ENCODE peak calls at places on chromosomes 2 and 18, in six cellular contexts. G, O, F, S, D and C are unnamed samples.
A peak's percentile ranks its signal among the peaks of the same experiment; 100 is the strongest.

GRCh38 chr2:223076573-223076972 is 24.6 kb downstream of the KCNE4 start:
- DNase-seq in G (peak; percentile 56), O (no peak), F (no peak), S (no peak), D (no peak), C (no peak)

GRCh38 chr2:27701676-27702075 is 38.0 kb downstream of the SLC4A1AP start:
- DNase-seq in G (peak; percentile 44), O (peak; percentile 31), F (no peak), S (no peak), D (peak; percentile 30), C (peak; percentile 87)

GRCh38 chr18:45009766-45010165 is 329.1 kb downstream of the SETBP1 start:
- DNase-seq in G (no peak), O (no peak), F (no peak), S (no peak), D (no peak), C (no peak)

GRCh38 chr2:28746504-28747111 is 5.0 kb upstream of the PPP1CB start:
- DNase-seq in G (no peak), O (no peak), F (no peak), S (no peak), D (no peak), C (no peak)

GRCh38 chr2:70086278-70086837 is 919 bp upstream of the PCBP1 start:
- DNase-seq in G (peak; percentile 93), O (peak; percentile 94), F (peak; percentile 34), S (peak; percentile 80), D (peak; percentile 74), C (peak; percentile 86)

GRCh38 chr2:68564426-68564825 is 79.0 kb upstream of the PROKR1 start:
- DNase-seq in G (no peak), O (no peak), F (no peak), S (no peak), D (no peak), C (no peak)

GRCh38 chr18:9647496-9648323 is 33.4 kb upstream of the PPP4R1 start:
- DNase-seq in G (peak; percentile 27), O (peak; percentile 79), F (no peak), S (no peak), D (no peak), C (no peak)

GRCh38 chr18:56431551-56431950 is 206.8 kb downstream of the TXNL1 start:
- DNase-seq in G (no peak), O (no peak), F (no peak), S (no peak), D (no peak), C (no peak)

GRCh38 chr18:12102136-12102842 is 8.6 kb downstream of the ANKRD62 start:
- DNase-seq in G (no peak), O (no peak), F (no peak), S (no peak), D (no peak), C (no peak)

GRCh38 chr2:69466728-69467127 is 29.5 kb upstream of the NFU1 start:
- DNase-seq in G (peak; percentile 9), O (no peak), F (no peak), S (no peak), D (no peak), C (no peak)

GRCh38 chr2:179218848-179219594 is 45.6 kb downstream of the SESTD1 start:
- DNase-seq in G (peak; percentile 93), O (peak; percentile 82), F (peak; percentile 50), S (peak; percentile 78), D (peak; percentile 80), C (peak; percentile 55)

GRCh38 chr2:42376758-42377157 is 15.7 kb upstream of the COX7A2L start:
- DNase-seq in G (no peak), O (no peak), F (no peak), S (no peak), D (no peak), C (no peak)

GRCh38 chr2:104849618-104850097 is 4.3 kb upstream of the POU3F3 start:
- DNase-seq in G (peak; percentile 77), O (peak; percentile 66), F (no peak), S (peak; percentile 89), D (peak; percentile 73), C (no peak)

GRCh38 chr2:28048341-28048740 is 157.8 kb downstream of the BABAM2 start:
- DNase-seq in G (no peak), O (no peak), F (no peak), S (no peak), D (no peak), C (no peak)

GRCh38 chr2:215161301-215161829 is 22.9 kb upstream of the ABCA12 start:
- DNase-seq in G (no peak), O (peak; percentile 10), F (no peak), S (no peak), D (no peak), C (no peak)

GRCh38 chr2:66729391-66729790 is 294.5 kb downstream of the MEIS1 start:
- DNase-seq in G (peak; percentile 4), O (no peak), F (no peak), S (no peak), D (no peak), C (no peak)

GRCh38 chr18:21315741-21316187 is 73.7 kb downstream of the GREB1L start:
- DNase-seq in G (no peak), O (peak; percentile 37), F (no peak), S (peak; percentile 78), D (no peak), C (no peak)

GRCh38 chr18:3816601-3817363 is 366.8 kb downstream of the TGIF1 start:
- DNase-seq in G (peak; percentile 96), O (peak; percentile 89), F (no peak), S (no peak), D (peak; percentile 58), C (no peak)

GRCh38 chr2:74201596-74201995 is 3.2 kb downstream of the MTHFD2 start:
- DNase-seq in G (peak; percentile 65), O (no peak), F (no peak), S (no peak), D (no peak), C (no peak)

GRCh38 chr2:184004945-184005672 is 593.2 kb upstream of the ZNF804A start:
- DNase-seq in G (no peak), O (no peak), F (no peak), S (no peak), D (no peak), C (no peak)

GRCh38 chr2:121583555-121583954 is 52.9 kb downstream of the RNU4ATAC start:
- DNase-seq in G (no peak), O (no peak), F (no peak), S (no peak), D (no peak), C (no peak)

GRCh38 chr2:145682536-145683157 is 1162.7 kb upstream of the ZEB2 start:
- DNase-seq in G (no peak), O (no peak), F (no peak), S (no peak), D (peak; percentile 88), C (no peak)

GRCh38 chr2:232315049-232315922 is 63.3 kb upstream of the ALPP start:
- DNase-seq in G (peak; percentile 87), O (no peak), F (peak; percentile 17), S (peak; percentile 19), D (peak; percentile 64), C (peak; percentile 81)

GRCh38 chr2:54438271-54438670 is 17.9 kb upstream of the SPTBN1 start:
- DNase-seq in G (peak; percentile 71), O (no peak), F (no peak), S (peak; percentile 17), D (no peak), C (no peak)

GRCh38 chr2:72573232-72573631 is 252.6 kb downstream of the EXOC6B start:
- DNase-seq in G (no peak), O (peak; percentile 19), F (no peak), S (no peak), D (no peak), C (no peak)

GRCh38 chr2:147356157-147356556 is 488.7 kb upstream of the ACVR2A start:
- DNase-seq in G (no peak), O (no peak), F (no peak), S (no peak), D (no peak), C (no peak)

GRCh38 chr18:23069481-23069880 is 65.8 kb upstream of the CABLES1 start:
- DNase-seq in G (no peak), O (no peak), F (no peak), S (no peak), D (no peak), C (no peak)

GRCh38 chr2:232009639-232010274 is 48.2 kb downstream of the DIS3L2 start:
- DNase-seq in G (no peak), O (no peak), F (no peak), S (no peak), D (no peak), C (no peak)

GRCh38 chr2:149062531-149062930 is 24.0 kb downstream of the LYPD6B start:
- DNase-seq in G (no peak), O (no peak), F (no peak), S (no peak), D (no peak), C (no peak)

GRCh38 chr2:169210917-169211316 is 141.6 kb downstream of the DHRS9 start:
- DNase-seq in G (no peak), O (no peak), F (no peak), S (no peak), D (no peak), C (no peak)

GRCh38 chr2:71130325-71131260 is at the start of gene MPHOSPH10:
- DNase-seq in G (peak; percentile 94), O (peak; percentile 94), F (peak; percentile 46), S (peak; percentile 95), D (peak; percentile 95), C (peak; percentile 94)

GRCh38 chr18:48834421-48835011 is 116.2 kb downstream of the SMAD7 start:
- DNase-seq in G (peak; percentile 89), O (peak; percentile 71), F (peak; percentile 76), S (no peak), D (peak; percentile 98), C (peak; percentile 85)

GRCh38 chr2:212284166-212284565 is 254.4 kb downstream of the ERBB4 start:
- DNase-seq in G (no peak), O (no peak), F (no peak), S (no peak), D (no peak), C (no peak)
- TF ChIP-seq CTCF in G (no peak), O (no peak), F (no peak), S (no peak), D (no peak), C (no peak)

DNA sequence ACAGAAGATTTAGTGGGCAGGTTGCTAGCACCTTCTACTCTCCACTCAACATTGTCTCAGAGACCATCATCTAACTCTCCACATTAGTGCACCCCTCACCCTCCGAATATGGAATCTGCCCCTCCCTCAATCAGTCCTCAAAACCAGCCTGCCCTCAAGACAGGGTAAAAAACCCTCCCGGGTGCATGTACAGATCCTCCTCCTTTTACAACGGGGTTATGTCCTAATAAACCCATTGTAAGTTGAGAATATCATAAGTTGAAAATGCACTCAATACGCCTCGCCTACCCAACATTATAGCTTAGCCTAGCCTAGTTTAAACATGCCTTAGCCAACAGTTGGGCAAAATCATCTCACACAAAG is 183.8 kb upstream of the ARL4C start:
- DNase-seq in G (no peak), O (no peak), F (no peak), S (no peak), D (no peak), C (no peak)
- H3K4me1 ChIP-seq in G (peaks cover 5% of the 10 kb centered on the region), O (peaks cover 77% of the 10 kb centered on the region), F (peaks cover 5% of the 10 kb centered on the region), S (peaks cover 41% of the 10 kb centered on the region), D (no peaks in the 10 kb centered on the region), C (peaks cover 16% of the 10 kb centered on the region)

GRCh38 chr2:85754313-85755095 is 713 bp downstream of the ATOH8 start:
- DNase-seq in G (peak; percentile 58), O (peak; percentile 62), F (no peak), S (peak; percentile 79), D (peak; percentile 73), C (peak; percentile 69)
- H3K27ac ChIP-seq in G (no peak overlapping the region), O (peak overlapping the region; percentile 89), F (peak overlapping the region; percentile 88), S (no peak overlapping the region), D (peak overlapping the region; percentile 39), C (peak overlapping the region; percentile 91)

GRCh38 chr2:112645396-112646101 is at the start of gene SLC20A1:
- DNase-seq in G (peak; percentile 97), O (peak; percentile 94), F (peak; percentile 67), S (peak; percentile 96), D (peak; percentile 96), C (peak; percentile 96)
- TF ChIP-seq CTCF in G (peak; percentile 17), O (peak; percentile 45), F (peak; percentile 46), S (peak; percentile 62), D (peak; percentile 27), C (peak; percentile 62)

GRCh38 chr2:238289574-238289973 is 1.2 kb upstream of the PER2 start:
- DNase-seq in G (peak; percentile 8), O (no peak), F (no peak), S (no peak), D (no peak), C (no peak)
- H3K4me1 ChIP-seq in G (peaks cover 11% of the 10 kb centered on the region), O (peaks cover 69% of the 10 kb centered on the region), F (peaks cover 16% of the 10 kb centered on the region), S (peaks cover 26% of the 10 kb centered on the region), D (peaks cover 15% of the 10 kb centered on the region), C (peaks cover 43% of the 10 kb centered on the region)